ENCODE peak calls at places on chromosomes 6 and 20, in nine cellular contexts. L, N, J, Y, Q, O, W, S and U are unnamed samples.

GRCh38 chr6:105272783-105273182 is 93.0 kb upstream of the POPDC3 start:
- DNase-seq in W (no peak), L (peak; percentile 68), N (peak; percentile 16), Y (no peak), S (no peak), J (no peak), O (no peak), Q (no peak), U (no peak)

GRCh38 chr20:9053108-9053507 is 15.8 kb upstream of the PLCB4 start:
- DNase-seq in Y (no peak), W (no peak), J (no peak), N (no peak), S (no peak), L (no peak), Q (no peak), O (no peak), U (no peak)

GRCh38 chr6:109315331-109316129 is 66.7 kb downstream of the CD164 start:
- DNase-seq in Y (no peak), S (no peak), N (no peak), O (no peak), L (no peak), J (no peak), Q (no peak), W (no peak), U (no peak)

GRCh38 chr6:168054663-168055560 is 24.1 kb downstream of the FRMD1 start:
- DNase-seq in O (no peak), N (no peak), L (no peak), J (no peak), W (peak; percentile 88), Y (peak; percentile 66), S (no peak), Q (no peak), U (no peak)

GRCh38 chr6:30891816-30892553 is 7.7 kb downstream of the DDR1 start:
- DNase-seq in J (no peak), L (no peak), Q (no peak), O (no peak), Y (peak; percentile 43), W (no peak), N (no peak), S (no peak), U (no peak)

GRCh38 chr6:22642254-22642653 is 72.9 kb downstream of the HDGFL1 start:
- DNase-seq in O (no peak), Q (no peak), N (no peak), Y (no peak), S (no peak), J (no peak), W (no peak), L (no peak), U (no peak)

GRCh38 chr6:149454405-149454848 is 30.4 kb downstream of the ZC3H12D start:
- DNase-seq in S (peak; percentile 99), O (no peak), N (no peak), Y (peak; percentile 90), Q (peak; percentile 97), J (peak; percentile 85), W (peak; percentile 97), L (peak; percentile 97), U (peak; percentile 88)

GRCh38 chr20:23156170-23156841 is 70.2 kb upstream of the CD93 start:
- DNase-seq in N (peak; percentile 41), L (peak; percentile 83), J (no peak), W (no peak), S (no peak), Y (peak; percentile 59), Q (no peak), O (peak; percentile 97), U (peak; percentile 40)

GRCh38 chr6:4008324-4009047 is 70.5 kb downstream of the FAM217A start:
- DNase-seq in J (peak; percentile 60), Q (no peak), Y (no peak), N (peak; percentile 85), S (no peak), W (no peak), O (peak; percentile 82), L (no peak), U (no peak)

GRCh38 chr20:49754596-49754995 is 40.9 kb upstream of the B4GALT5 start:
- DNase-seq in Y (no peak), S (no peak), Q (no peak), W (no peak), J (no peak), N (no peak), O (no peak), L (no peak), U (no peak)

GRCh38 chr6:157436200-157436943 is 55.4 kb downstream of the ZDHHC14 start:
- DNase-seq in W (no peak), L (no peak), N (no peak), Y (no peak), S (no peak), O (no peak), J (no peak), Q (no peak), U (no peak)

DNA sequence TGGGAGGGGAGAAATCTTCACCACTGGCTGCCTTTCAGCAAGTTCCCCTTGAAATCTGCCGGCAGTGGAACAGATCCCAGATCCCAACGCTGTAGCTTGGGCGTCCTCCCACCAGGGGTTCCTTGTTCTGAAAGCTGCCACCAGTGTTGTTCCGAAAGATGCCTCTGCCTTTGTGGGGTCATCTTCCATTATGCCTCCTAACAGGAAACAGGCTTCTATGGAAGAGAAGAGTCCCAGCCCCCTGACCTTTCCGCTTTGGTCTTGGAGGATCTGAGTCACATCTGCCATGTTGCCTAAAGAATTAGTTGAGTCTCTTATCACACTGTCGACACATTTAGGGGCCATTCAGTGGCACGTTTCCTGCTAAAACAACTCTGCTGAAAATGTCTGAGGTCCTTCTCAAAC is 57.5 kb upstream of the NFATC2 start:
- DNase-seq in S (no peak), W (no peak), N (no peak), J (no peak), Q (no peak), L (no peak), O (no peak), Y (no peak), U (no peak)
- TF ChIP-seq POLR2A in S (no peak), W (no peak), N (no peak), J (no peak), Q (no peak), L (no peak), O (no peak), Y (no peak), U (no peak)

DNA sequence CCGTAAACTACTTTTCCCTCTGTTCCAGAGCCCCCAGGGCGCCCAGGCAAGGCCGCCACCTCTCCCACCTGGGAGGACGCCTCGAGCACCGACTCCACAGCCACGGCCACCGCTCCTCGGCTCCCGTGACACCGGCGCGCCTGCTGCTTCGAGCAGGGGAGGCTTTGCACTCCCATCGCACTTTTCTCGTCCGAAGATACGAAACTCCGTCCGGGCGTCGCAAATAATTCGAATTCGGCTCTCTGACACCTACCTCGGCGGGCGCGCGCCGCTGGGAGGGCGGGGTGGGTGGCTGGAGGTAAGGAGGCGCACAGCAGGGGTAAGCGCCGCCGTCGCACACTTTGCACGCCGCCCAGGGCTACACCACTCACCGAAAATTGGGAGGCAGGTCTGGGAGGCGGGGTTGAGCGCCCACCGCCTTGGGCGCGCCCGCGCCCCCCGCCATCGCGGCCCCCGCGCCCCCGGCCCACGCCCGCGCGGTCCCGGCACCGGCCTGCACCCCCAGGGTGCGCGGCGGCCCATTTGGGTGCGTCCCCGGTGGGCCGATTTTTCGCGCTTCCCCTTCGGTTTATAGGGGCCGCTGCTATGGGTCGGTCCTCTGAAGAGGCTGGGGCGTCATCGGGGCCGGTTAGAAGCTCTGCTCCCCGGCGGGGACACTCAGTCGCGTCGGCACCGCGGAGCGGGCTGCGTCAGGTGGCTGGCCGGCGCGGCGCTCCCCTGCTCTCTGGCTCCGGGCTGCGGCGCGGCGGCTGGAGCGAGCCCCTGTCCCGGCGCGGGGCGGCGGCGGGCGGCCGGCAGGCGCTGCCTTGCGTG is 36.2 kb downstream of the GNAS start:
- DNase-seq in N (no peak), J (peak; percentile 77), L (peak; percentile 78), Y (peak; percentile 95), S (peak; percentile 83), W (peak; percentile 90), Q (peak; percentile 83), O (peak; percentile 88), U (peak; percentile 87)
- H3K4me3 ChIP-seq in N (no peak overlapping the region), J (peak overlapping the region; percentile 69), L (peak overlapping the region; percentile 80), Y (peak overlapping the region; percentile 59), S (peak overlapping the region; percentile 54), W (peak overlapping the region; percentile 86), Q (no peak overlapping the region), O (peak overlapping the region; percentile 78), U (peak overlapping the region; percentile 87)

GRCh38 chr6:18153311-18153703 is 1.6 kb downstream of the TPMT start:
- DNase-seq in S (no peak), Q (no peak), L (no peak), N (no peak), W (no peak), Y (no peak), J (no peak), O (no peak), U (no peak)

GRCh38 chr6:18155273-18155863 is at the start of gene KDM1B:
- DNase-seq in Y (peak; percentile 100), W (peak; percentile 99), S (peak; percentile 99), O (peak; percentile 98), L (no peak), J (no peak), Q (no peak), N (peak; percentile 95), U (peak; percentile 99)

GRCh38 chr6:18151801-18152200 is 3.1 kb downstream of the TPMT start:
- DNase-seq in Y (no peak), N (no peak), O (no peak), Q (no peak), W (no peak), S (no peak), J (no peak), L (no peak), U (no peak)

GRCh38 chr6:18155864-18156396 is 708 bp downstream of the KDM1B start:
- DNase-seq in O (peak; percentile 77), W (peak; percentile 80), J (peak; percentile 73), Y (peak; percentile 92), L (peak; percentile 94), N (peak; percentile 75), Q (peak; percentile 59), S (peak; percentile 90), U (peak; percentile 82)

DNA sequence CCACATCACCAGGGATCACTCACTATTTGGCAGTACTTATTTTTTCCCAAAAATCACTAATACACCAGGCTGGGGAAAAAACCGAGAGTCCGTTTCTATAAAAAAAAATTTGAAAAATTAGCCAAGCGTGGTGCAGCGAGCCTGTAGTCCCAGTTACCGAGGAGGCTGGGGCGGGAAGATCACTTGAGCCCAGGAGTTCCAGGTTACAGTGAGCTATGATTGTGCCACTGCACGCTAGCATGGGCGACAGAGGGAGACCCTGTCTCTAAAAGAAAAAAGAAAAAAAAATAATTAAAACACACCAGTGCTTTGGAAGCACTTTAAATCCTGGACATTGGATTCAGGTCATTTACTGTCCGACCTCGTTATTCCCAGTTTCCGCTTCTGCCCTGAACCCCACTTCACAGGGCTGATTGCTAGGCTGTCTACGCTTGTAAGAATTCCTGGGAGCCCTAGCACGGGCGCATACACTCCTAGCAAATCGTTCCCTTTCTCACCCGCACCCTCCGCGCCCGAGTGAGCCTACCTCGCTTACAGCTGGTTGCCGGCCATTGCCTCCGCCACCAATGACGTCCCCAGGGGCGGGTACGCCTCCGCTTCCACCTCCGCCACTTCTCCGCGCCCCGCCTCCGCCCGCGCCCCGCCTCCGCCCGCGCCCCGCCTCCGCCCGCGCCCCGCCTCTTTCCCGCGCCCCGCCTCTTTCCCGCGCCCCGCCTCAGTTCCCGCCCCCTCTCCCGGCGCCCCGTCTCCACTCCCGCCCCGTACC is at the start of gene TPMT:
- DNase-seq in O (no peak), N (no peak), J (peak; percentile 98), S (no peak), W (no peak), Q (peak; percentile 99), L (peak; percentile 99), Y (peak; percentile 99), U (peak; percentile 35)
- TF ChIP-seq POLR2A in O (peak; percentile 16), N (peak; percentile 71), J (peak; percentile 87), S (peak; percentile 79), W (no peak), Q (peak; percentile 94), L (peak; percentile 81), Y (no peak), U (peak; percentile 94)

GRCh38 chr20:61630240-61630650 is 378.2 kb downstream of the CDH4 start:
- DNase-seq in S (no peak), O (no peak), Q (no peak), L (no peak), W (peak; percentile 51), Y (no peak), N (no peak), J (no peak), U (no peak)
- H3K4me3 ChIP-seq in S (no peak overlapping the region), O (no peak overlapping the region), Q (no peak overlapping the region), L (no peak overlapping the region), W (no peak overlapping the region), Y (no peak overlapping the region), N (no peak overlapping the region), J (no peak overlapping the region), U (no peak overlapping the region)